ENCODE peak calls at places on chromosome 16, in four cellular contexts. N, F, B and E are unnamed samples.
A peak's percentile ranks its signal among the peaks of the same experiment; 100 is the strongest.

GRCh38 chr16:57800213-57801097 is 1.8 kb downstream of the KIFC3 start:
- DNase-seq in N (no peak), F (no peak), B (no peak), E (no peak)

GRCh38 chr16:15616475-15616874 is 26.5 kb downstream of the MARF1 start:
- DNase-seq in N (no peak), F (no peak), B (no peak), E (no peak)

GRCh38 chr16:53744449-53744848 is 40.5 kb downstream of the FTO start:
- DNase-seq in N (no peak), F (no peak), B (no peak), E (no peak)

GRCh38 chr16:57224651-57225335 is 20.3 kb upstream of the ARL2BP start:
- DNase-seq in N (no peak), F (no peak), B (no peak), E (peak; percentile 65)

GRCh38 chr16:7449808-7450207 is 117.2 kb downstream of the RBFOX1 start:
- DNase-seq in N (no peak), F (no peak), B (no peak), E (no peak)

GRCh38 chr16:47503936-47504335 is 42.8 kb downstream of the PHKB start:
- DNase-seq in N (no peak), F (no peak), B (peak; percentile 18), E (no peak)

GRCh38 chr16:86748643-86749042 is 170.3 kb downstream of the FOXL1 start:
- DNase-seq in N (no peak), F (no peak), B (no peak), E (no peak)

GRCh38 chr16:2535644-2536021 is 2.2 kb upstream of the PDPK1 start:
- DNase-seq in N (no peak), F (peak; percentile 38), B (peak; percentile 63), E (no peak)

GRCh38 chr16:85157813-85158701 is 45.8 kb upstream of the CIBAR2 start:
- DNase-seq in N (peak; percentile 85), F (no peak), B (peak; percentile 45), E (peak; percentile 58)

GRCh38 chr16:82641336-82641984 is 14.7 kb downstream of the CDH13 start:
- DNase-seq in N (no peak), F (no peak), B (peak; percentile 27), E (no peak)

GRCh38 chr16:3158498-3159314 is 23.9 kb downstream of the ZNF213 start:
- DNase-seq in N (peak; percentile 81), F (peak; percentile 95), B (peak; percentile 94), E (peak; percentile 88)

GRCh38 chr16:88298166-88298881 is 84.4 kb upstream of the ZNF469 start:
- DNase-seq in N (no peak), F (peak; percentile 75), B (peak; percentile 61), E (no peak)

GRCh38 chr16:26701243-26701886 is 365.4 kb upstream of the C16orf82 start:
- DNase-seq in N (no peak), F (no peak), B (no peak), E (no peak)

GRCh38 chr16:12869681-12870427 is 31.5 kb upstream of the SHISA9 start:
- DNase-seq in N (no peak), F (no peak), B (no peak), E (no peak)

GRCh38 chr16:31134625-31135534 is 647 bp downstream of the PRSS8 start:
- DNase-seq in N (peak; percentile 65), F (no peak), B (no peak), E (peak; percentile 80)

GRCh38 chr16:15907863-15908478 is 19.6 kb upstream of the CEP20 start:
- DNase-seq in N (peak; percentile 92), F (peak; percentile 27), B (no peak), E (peak; percentile 67)